ENCODE peak calls at places on chromosomes 7 and 10, in four cellular contexts. B is neuronal stem cell, Y is fibroblast of lung, J is HepG2. L is an unnamed sample.

GRCh38 chr10:31771345-31771831 is 157.2 kb downstream of the ARHGAP12 start:
- DNase-seq in B (no peak), Y (peak), J (no peak), L (peak)

GRCh38 chr10:48594799-48595198 is 10.1 kb downstream of the ARHGAP22 start:
- DNase-seq in B (no peak), Y (no peak), J (no peak), L (no peak)

GRCh38 chr10:116968331-116968730 is 36.7 kb downstream of the SHTN1 start:
- DNase-seq in B (no peak), Y (no peak), J (no peak), L (no peak)

GRCh38 chr10:30553625-30554442 is 75.7 kb downstream of the LYZL2 start:
- DNase-seq in B (peak), Y (peak), J (peak), L (peak)

GRCh38 chr7:138513344-138513871 is 53.3 kb downstream of the TRIM24 start:
- DNase-seq in B (no peak), Y (no peak), J (no peak), L (no peak)

GRCh38 chr10:24528960-24529359 is 194.7 kb downstream of the ARHGAP21 start:
- DNase-seq in B (no peak), Y (no peak), J (no peak), L (peak)

GRCh38 chr10:130021373-130021950 is 57.4 kb upstream of the EBF3 start:
- DNase-seq in B (no peak), Y (peak), J (no peak), L (peak)

GRCh38 chr7:73671317-73671651 is 3.7 kb downstream of the VPS37D start:
- DNase-seq in B (no peak), Y (no peak), J (no peak), L (no peak)

GRCh38 chr7:78141533-78142281 is 343.1 kb downstream of the PHTF2 start:
- DNase-seq in B (no peak), Y (peak), J (no peak), L (peak)

GRCh38 chr7:151550601-151551286 is 31.0 kb upstream of the RHEB start:
- DNase-seq in B (no peak), Y (peak), J (peak), L (peak)

GRCh38 chr10:46028584-46029570 is 1.5 kb downstream of the NCOA4 start:
- DNase-seq in B (peak), Y (peak), J (peak), L (peak)

GRCh38 chr7:15801565-15801964 is 115.1 kb upstream of the MEOX2 start:
- DNase-seq in B (no peak), Y (peak), J (no peak), L (peak)

GRCh38 chr10:10007972-10008371 is 1009.7 kb upstream of the CELF2 start:
- DNase-seq in B (no peak), Y (peak), J (no peak), L (no peak)

GRCh38 chr7:44045226-44046014 is 918 bp downstream of the DBNL start:
- DNase-seq in B (no peak), Y (no peak), J (no peak), L (peak)

GRCh38 chr10:60031664-60032063 is 125.3 kb upstream of the CCDC6 start:
- DNase-seq in B (no peak), Y (no peak), J (no peak), L (peak)

GRCh38 chr10:52483587-52483986 is 169.5 kb downstream of the DKK1 start:
- DNase-seq in B (no peak), Y (no peak), J (no peak), L (no peak)

GRCh38 chr7:77837966-77838365 is 39.4 kb downstream of the PHTF2 start:
- DNase-seq in B (no peak), Y (no peak), J (no peak), L (no peak)

GRCh38 chr7:79199266-79199665 is 254.2 kb downstream of the MAGI2 start:
- DNase-seq in B (no peak), Y (peak), J (no peak), L (peak)

GRCh38 chr10:45417746-45418145 is 43.7 kb downstream of the ALOX5 start:
- DNase-seq in B (no peak), Y (no peak), J (no peak), L (no peak)

GRCh38 chr7:94906035-94906796 is 1.2 kb upstream of the PPP1R9A start:
- DNase-seq in B (no peak), Y (no peak), J (peak), L (no peak)

GRCh38 chr7:134548877-134549276 is at the start of gene AKR1B15:
- DNase-seq in B (no peak), Y (no peak), J (no peak), L (peak)

GRCh38 chr10:88538038-88538437 is 45.1 kb downstream of the RNLS start:
- DNase-seq in B (peak), Y (peak), J (no peak), L (peak)

GRCh38 chr10:132738454-132739224 is 47.3 kb downstream of the NKX6-2 start:
- DNase-seq in B (no peak), Y (no peak), J (no peak), L (no peak)

GRCh38 chr7:2956076-2956475 is 87.6 kb downstream of the CARD11 start:
- DNase-seq in B (no peak), Y (no peak), J (no peak), L (no peak)
- H2AFZ ChIP-seq in B (no peak), Y (no peak), J (no peak), L (no peak)

DNA sequence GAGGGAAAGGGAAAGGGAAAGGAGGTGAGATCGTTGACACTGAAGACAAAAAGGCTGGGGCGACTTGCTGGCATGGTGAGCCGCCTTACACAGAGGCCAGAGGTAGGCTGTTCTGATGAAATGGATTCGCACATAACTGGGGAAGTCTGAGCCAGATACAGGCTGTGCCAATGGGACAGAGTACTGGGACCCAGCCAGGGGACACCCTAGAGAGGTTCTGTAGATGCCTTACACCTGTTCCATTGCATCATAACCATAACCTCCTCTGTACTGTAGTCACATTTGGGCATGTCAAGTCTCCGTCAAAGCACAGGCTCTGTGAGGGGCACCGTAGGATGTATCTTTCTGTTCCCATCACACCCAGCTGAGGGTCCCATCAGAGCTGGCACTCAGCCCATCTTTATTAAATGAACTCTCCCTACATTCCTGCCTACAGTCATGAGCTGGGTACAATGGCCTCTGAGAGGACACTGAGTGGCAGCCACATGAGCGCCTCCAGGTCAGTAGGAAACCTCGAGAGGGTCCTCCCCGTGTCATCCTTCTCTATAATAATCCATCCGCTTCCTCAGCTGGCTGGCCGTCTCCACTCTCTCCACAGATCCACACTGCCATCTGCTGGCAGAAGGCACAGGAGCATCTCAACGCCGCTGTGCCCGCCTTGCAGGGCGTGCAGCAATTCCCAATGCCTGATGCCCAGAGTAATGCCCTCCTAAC is 71.2 kb downstream of the XPNPEP1 start:
- DNase-seq in B (peak), Y (peak), J (peak), L (peak)
- H2AFZ ChIP-seq in B (peak), Y (peak), J (no peak), L (no peak)

GRCh38 chr7:39678935-39679690 is 55.7 kb downstream of the RALA start:
- DNase-seq in B (no peak), Y (peak), J (no peak), L (no peak)
- H2AFZ ChIP-seq in B (no peak), Y (no peak), J (no peak), L (no peak)

DNA sequence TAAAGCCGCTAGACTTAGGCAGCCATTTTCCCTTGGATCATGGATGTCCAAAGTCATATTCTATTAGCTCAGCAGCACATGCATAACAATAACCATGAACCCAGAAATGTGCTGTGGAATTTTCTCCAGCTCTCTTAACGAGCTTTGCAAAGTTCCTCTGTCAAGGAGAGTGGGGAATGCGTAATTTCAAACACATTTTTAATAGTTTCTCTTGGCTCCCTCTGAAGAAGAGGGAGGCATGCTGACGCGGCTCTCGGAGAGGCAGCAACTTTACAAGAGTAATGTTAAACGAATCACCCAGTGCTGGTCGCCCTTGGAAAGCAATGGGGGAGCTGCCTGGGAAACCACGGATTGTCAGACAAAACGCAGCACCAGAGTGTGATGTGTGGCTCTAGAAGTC is 114.8 kb downstream of the RAB18 start:
- DNase-seq in B (no peak), Y (no peak), J (no peak), L (peak)
- H2AFZ ChIP-seq in B (peak), Y (no peak), J (no peak), L (peak)

GRCh38 chr10:1465993-1466764 is 271.1 kb downstream of the ADARB2 start:
- DNase-seq in B (no peak), Y (no peak), J (no peak), L (no peak)
- H2AFZ ChIP-seq in B (no peak), Y (no peak), J (no peak), L (no peak)